ENCODE peak calls at places on chromosome 16, in ten cellular contexts. A, Z, G, Q, O, L, P, U, N and D are unnamed samples.

GRCh38 chr16:12002447-12003006 is 26.0 kb downstream of the SNX29 start:
- DNase-seq in A (peak; percentile 51), Z (peak; percentile 60), G (no peak), Q (no peak), O (no peak), L (peak; percentile 40), P (peak; percentile 39), U (no peak), N (no peak), D (peak; percentile 55)

GRCh38 chr16:66616592-66616991 is 12.1 kb downstream of the CMTM3 start:
- DNase-seq in A (peak; percentile 54), Z (no peak), G (no peak), Q (no peak), O (no peak), L (no peak), P (peak; percentile 26), U (no peak), N (no peak), D (no peak)

GRCh38 chr16:70686376-70687171 is 721 bp upstream of the MTSS2 start:
- DNase-seq in A (no peak), Z (no peak), G (no peak), Q (no peak), O (no peak), L (no peak), P (no peak), U (no peak), N (no peak), D (peak; percentile 17)

GRCh38 chr16:75580-76501 is 2.2 kb upstream of the MPG start:
- DNase-seq in A (peak; percentile 74), Z (no peak), G (peak; percentile 70), Q (peak; percentile 33), O (no peak), L (peak; percentile 84), P (peak; percentile 88), U (peak; percentile 67), N (peak; percentile 86), D (peak; percentile 94)

GRCh38 chr16:69089091-69089912 is 16.2 kb upstream of the HAS3 start:
- DNase-seq in A (no peak), Z (no peak), G (peak; percentile 75), Q (no peak), O (no peak), L (no peak), P (no peak), U (peak; percentile 69), N (no peak), D (peak; percentile 77)

GRCh38 chr16:65124596-65124995 is 2.7 kb upstream of the CDH11 start:
- DNase-seq in A (peak; percentile 58), Z (no peak), G (no peak), Q (no peak), O (no peak), L (no peak), P (no peak), U (no peak), N (no peak), D (no peak)

GRCh38 chr16:62035115-62036092 is 834 bp downstream of the CDH8 start:
- DNase-seq in A (no peak), Z (peak; percentile 10), G (peak; percentile 84), Q (no peak), O (no peak), L (no peak), P (no peak), U (peak; percentile 89), N (no peak), D (no peak)

GRCh38 chr16:27369806-27370205 is 32.2 kb upstream of the IL21R start:
- DNase-seq in A (peak; percentile 66), Z (no peak), G (no peak), Q (no peak), O (no peak), L (no peak), P (peak; percentile 45), U (no peak), N (no peak), D (no peak)

GRCh38 chr16:84340305-84341040 is 27.9 kb upstream of the ATP2C2 start:
- DNase-seq in A (peak; percentile 7), Z (no peak), G (no peak), Q (no peak), O (no peak), L (no peak), P (peak; percentile 50), U (peak; percentile 66), N (no peak), D (no peak)

GRCh38 chr16:28910046-28911031 is 14.7 kb downstream of the RABEP2 start:
- DNase-seq in A (peak; percentile 34), Z (no peak), G (no peak), Q (peak; percentile 71), O (no peak), L (no peak), P (no peak), U (peak; percentile 30), N (no peak), D (no peak)

GRCh38 chr16:78443300-78443604 is 343.8 kb downstream of the WWOX start:
- DNase-seq in A (no peak), Z (no peak), G (no peak), Q (no peak), O (no peak), L (no peak), P (no peak), U (no peak), N (no peak), D (no peak)